ENCODE peak calls at places on chromosomes 5 and 9, in seven cellular contexts. X is GM23248, B is HT1080, F is ovary, W is amniotic stem cell, J is fibroblast of lung, P is fibroblast of gingiva. G is an unnamed sample.
A peak's percentile ranks its signal among the peaks of the same experiment; 100 is the strongest.

GRCh38 chr5:93342563-93343061 is 238.4 kb downstream of the NR2F1-AS1 start:
- DNase-seq in X (no peak), J (no peak), B (no peak), F (no peak), W (no peak), P (peak; percentile 4), G (no peak)

GRCh38 chr5:65133473-65134110 is 348.1 kb downstream of the ADAMTS6 start:
- DNase-seq in P (no peak), W (no peak), F (no peak), X (peak; percentile 24), B (no peak), J (no peak), G (no peak)

GRCh38 chr5:95241155-95241554 is 43.7 kb downstream of the MCTP1 start:
- DNase-seq in F (no peak), X (no peak), J (no peak), P (no peak), W (no peak), B (no peak), G (no peak)

GRCh38 chr9:8356406-8356805 is 556.8 kb upstream of the DMAC1 start:
- DNase-seq in B (no peak), X (no peak), J (peak; percentile 59), P (no peak), F (no peak), W (no peak), G (no peak)

GRCh38 chr5:108251350-108251749 is 130.5 kb downstream of the FBXL17 start:
- DNase-seq in P (no peak), J (no peak), X (no peak), B (no peak), W (no peak), F (no peak), G (no peak)

GRCh38 chr5:78647838-78648358 is 674 bp downstream of the LHFPL2 start:
- DNase-seq in X (peak; percentile 81), W (no peak), J (peak; percentile 66), F (peak; percentile 76), B (peak; percentile 46), P (peak; percentile 50), G (peak; percentile 53)

GRCh38 chr5:129378961-129379360 is 81.1 kb upstream of the ADAMTS19 start:
- DNase-seq in F (no peak), W (no peak), B (no peak), X (no peak), P (no peak), J (no peak), G (no peak)

GRCh38 chr9:80796662-80797426 is 892.5 kb downstream of the TLE1 start:
- DNase-seq in J (peak; percentile 27), X (no peak), B (no peak), F (no peak), P (peak; percentile 10), W (no peak), G (peak; percentile 92)

GRCh38 chr5:59261969-59262368 is 631.6 kb downstream of the PDE4D start:
- DNase-seq in P (no peak), W (no peak), J (no peak), F (no peak), B (no peak), X (no peak), G (no peak)

GRCh38 chr9:38096238-38096805 is 27.3 kb upstream of the SHB start:
- DNase-seq in P (no peak), J (no peak), W (no peak), F (no peak), B (no peak), X (no peak), G (no peak)

G was measured in WERI-Rb-1.